ENCODE peak calls at places on chromosome 2, in five cellular contexts. S is LoVo, D is nucleus accumbens, P is T-helper 2 cell, L is iPS DF 19.7. Q is an unnamed sample.

GRCh38 chr2:236289766-236290462 is 25.7 kb upstream of the ASB18 start:
- DNase-seq in P (no peak), D (no peak), S (no peak), L (no peak), Q (no peak)

GRCh38 chr2:144518744-144519596 is 949 bp downstream of the ZEB2 start:
- DNase-seq in D (no peak), P (no peak), S (no peak), L (no peak), Q (no peak)

GRCh38 chr2:240425236-240425615 is 10.2 kb upstream of the GPC1 start:
- DNase-seq in L (no peak), D (no peak), S (no peak), P (no peak), Q (no peak)

GRCh38 chr2:131410173-131410572 is 46.2 kb upstream of the RAB6D start:
- DNase-seq in D (no peak), P (no peak), L (no peak), S (no peak), Q (no peak)

GRCh38 chr2:2732331-2733119 is 401.4 kb upstream of the MYT1L start:
- DNase-seq in S (no peak), D (no peak), L (no peak), P (no peak), Q (no peak)

GRCh38 chr2:111709321-111709720 is 174.7 kb downstream of the ANAPC1 start:
- DNase-seq in L (no peak), P (no peak), D (no peak), S (no peak), Q (no peak)

GRCh38 chr2:42959148-42959992 is 167.0 kb upstream of the HAAO start:
- DNase-seq in S (no peak), D (no peak), L (no peak), P (no peak), Q (no peak)

GRCh38 chr2:172408143-172408766 is 19.1 kb upstream of the ITGA6 start:
- DNase-seq in D (no peak), P (no peak), S (peak), L (no peak), Q (no peak)

GRCh38 chr2:95525294-95526035 is 40.9 kb upstream of the TRIM43B start:
- DNase-seq in D (peak), P (no peak), S (no peak), L (no peak), Q (no peak)

GRCh38 chr2:20196881-20197204 is 28.1 kb downstream of the SDC1 start:
- DNase-seq in D (no peak), P (no peak), S (no peak), L (no peak), Q (no peak)

GRCh38 chr2:26978061-26978596 is 7.7 kb downstream of the MAPRE3 start:
- DNase-seq in P (no peak), S (no peak), L (no peak), D (no peak), Q (no peak)

GRCh38 chr2:47437287-47437686 is 34.3 kb downstream of the MSH2 start:
- DNase-seq in S (no peak), L (no peak), D (no peak), P (no peak), Q (no peak)

GRCh38 chr2:197838036-197838435 is 33.6 kb downstream of the PLCL1 start:
- DNase-seq in L (no peak), D (no peak), S (no peak), P (no peak), Q (no peak)

GRCh38 chr2:76870581-76870980 is 651.6 kb downstream of the LRRTM4 start:
- DNase-seq in S (no peak), D (no peak), L (no peak), P (no peak), Q (no peak)

GRCh38 chr2:28736034-28736433 is 15.6 kb upstream of the PPP1CB start:
- DNase-seq in S (no peak), D (no peak), P (no peak), L (no peak), Q (no peak)

GRCh38 chr2:104938226-104938941 is 84.5 kb downstream of the POU3F3 start:
- DNase-seq in D (no peak), L (no peak), P (no peak), S (no peak), Q (no peak)

GRCh38 chr2:85853499-85854165 is 35.2 kb downstream of the ST3GAL5 start:
- DNase-seq in S (no peak), D (no peak), P (no peak), L (no peak), Q (no peak)

GRCh38 chr2:44880125-44880483 is 61.4 kb upstream of the SIX3 start:
- DNase-seq in S (no peak), D (no peak), P (no peak), L (no peak), Q (no peak)

GRCh38 chr2:231933916-231934401 is 7.8 kb upstream of the NPPC start:
- DNase-seq in P (no peak), S (no peak), D (no peak), L (no peak), Q (no peak)

GRCh38 chr2:58291726-58292430 is 50.8 kb upstream of the FANCL start:
- DNase-seq in P (no peak), L (no peak), S (no peak), D (no peak), Q (no peak)

GRCh38 chr2:199261221-199261620 is 196.5 kb downstream of the SATB2 start:
- DNase-seq in L (no peak), S (no peak), D (no peak), P (no peak), Q (no peak)